ENCODE peak calls at places on chromosomes 6 and 20, in ten cellular contexts. V is HT-29; W is body of pancreas; B is stimulated activated CD4-positive, alpha-beta T cell treated with anti-CD3 and anti-CD28 coated beads, Interleukin-15, amount 100 ng/mL, for 24 hours; Q is HL-60; G is HEK293T; L is fibroblast of lung; F is EL; T is AG08396; K is GM06990. A is an unnamed sample.
A peak's percentile ranks its signal among the peaks of the same experiment; 100 is the strongest.

GRCh38 chr6:38137609-38138008 is 318.1 kb downstream of the ZFAND3 start:
- DNase-seq in B (no peak), F (no peak), K (no peak), Q (no peak), T (no peak), G (no peak), V (no peak), L (no peak), W (no peak), A (peak; percentile 45)

GRCh38 chr6:32937230-32937633 is 3.6 kb downstream of the HLA-DMB start:
- DNase-seq in B (no peak), F (no peak), G (no peak), L (no peak), T (no peak), W (no peak), V (no peak), Q (peak; percentile 82), K (no peak), A (no peak)

GRCh38 chr6:160513836-160514235 is 150.2 kb downstream of the LPA start:
- DNase-seq in L (peak; percentile 20), B (no peak), G (no peak), Q (no peak), T (no peak), K (no peak), F (no peak), V (no peak), W (no peak), A (no peak)

GRCh38 chr20:7723284-7723683 is 217.0 kb downstream of the HAO1 start:
- DNase-seq in K (no peak), F (no peak), G (no peak), B (no peak), V (no peak), T (peak; percentile 11), Q (no peak), W (no peak), L (peak; percentile 52), A (no peak)

GRCh38 chr20:24018796-24019195 is 30.2 kb upstream of the GGTLC1 start:
- DNase-seq in W (no peak), L (no peak), V (no peak), F (no peak), Q (no peak), T (no peak), G (no peak), K (no peak), B (no peak), A (peak; percentile 56)

GRCh38 chr6:134902074-134902861 is 47.6 kb downstream of the ALDH8A1 start:
- DNase-seq in F (no peak), W (no peak), G (no peak), B (no peak), K (no peak), V (no peak), Q (no peak), L (no peak), T (no peak), A (no peak)

GRCh38 chr20:32855387-32855786 is 3.3 kb upstream of the EFCAB8 start:
- DNase-seq in V (no peak), F (no peak), L (no peak), K (no peak), G (no peak), T (no peak), Q (no peak), W (no peak), B (no peak), A (no peak)

GRCh38 chr6:156867121-156867520 is 89.9 kb downstream of the ARID1B start:
- DNase-seq in W (no peak), B (no peak), V (no peak), F (no peak), G (no peak), L (no peak), T (no peak), K (no peak), Q (no peak), A (no peak)

GRCh38 chr6:116136933-116137340 is 11.0 kb upstream of the COL10A1 start:
- DNase-seq in V (no peak), F (no peak), Q (no peak), L (peak; percentile 56), G (no peak), K (no peak), W (no peak), B (no peak), T (no peak), A (no peak)

GRCh38 chr20:20603339-20603990 is 109.0 kb downstream of the RALGAPA2 start:
- DNase-seq in T (no peak), L (no peak), G (peak; percentile 42), Q (no peak), F (no peak), W (no peak), K (peak; percentile 70), B (no peak), V (no peak), A (no peak)

GRCh38 chr20:57432874-57433491 is 41.8 kb downstream of the RBM38 start:
- DNase-seq in V (peak; percentile 83), W (no peak), T (no peak), B (peak; percentile 78), G (no peak), K (peak; percentile 89), F (no peak), L (peak; percentile 12), Q (peak; percentile 92), A (no peak)

GRCh38 chr20:51700809-51701285 is 67.3 kb downstream of the ATP9A start:
- DNase-seq in V (peak; percentile 80), B (peak; percentile 19), Q (no peak), G (peak; percentile 59), W (peak; percentile 24), L (peak; percentile 39), T (peak; percentile 53), F (peak; percentile 47), K (no peak), A (no peak)

GRCh38 chr6:26180346-26180745 is 93.1 kb downstream of the HFE start:
- DNase-seq in W (no peak), G (no peak), V (no peak), T (no peak), K (no peak), Q (no peak), F (no peak), L (no peak), B (no peak), A (no peak)

GRCh38 chr6:38722727-38723334 is 7.7 kb downstream of the DNAH8 start:
- DNase-seq in L (no peak), W (no peak), Q (no peak), K (no peak), V (no peak), F (no peak), T (no peak), G (no peak), B (no peak), A (no peak)

GRCh38 chr6:150541587-150541986 is 58.1 kb upstream of the PLEKHG1 start:
- DNase-seq in G (no peak), W (peak; percentile 34), T (no peak), F (no peak), Q (no peak), B (no peak), K (no peak), L (no peak), V (no peak), A (no peak)

GRCh38 chr6:137233561-137234504 is 14.6 kb upstream of the IFNGR1 start:
- DNase-seq in Q (peak; percentile 82), G (no peak), T (peak; percentile 29), W (no peak), B (no peak), K (no peak), V (peak; percentile 91), L (peak; percentile 77), F (peak; percentile 87), A (no peak)

GRCh38 chr6:83908813-83909212 is 49.3 kb downstream of the CYB5R4 start:
- DNase-seq in G (no peak), T (no peak), W (no peak), L (peak; percentile 80), Q (no peak), K (no peak), B (no peak), F (peak; percentile 58), V (no peak), A (no peak)

GRCh38 chr20:37901280-37901666 is 1.7 kb upstream of the VSTM2L start:
- DNase-seq in K (no peak), B (no peak), T (no peak), L (no peak), F (no peak), G (no peak), V (no peak), W (no peak), Q (no peak), A (peak; percentile 73)

GRCh38 chr6:26065952-26066380 is 21.3 kb upstream of the HFE start:
- DNase-seq in G (peak; percentile 65), B (peak; percentile 57), F (peak; percentile 82), W (peak; percentile 83), K (peak; percentile 61), T (peak; percentile 77), Q (peak; percentile 47), L (peak; percentile 68), V (peak; percentile 95), A (peak; percentile 68)

GRCh38 chr6:48426636-48427035 is 315.6 kb upstream of the PTCHD4 start:
- DNase-seq in L (peak; percentile 93), V (no peak), G (no peak), K (no peak), Q (peak; percentile 0), W (no peak), T (peak; percentile 29), B (no peak), F (peak; percentile 91), A (no peak)

GRCh38 chr6:31471711-31472110 is 26.2 kb upstream of the MICB start:
- DNase-seq in W (no peak), F (no peak), B (no peak), K (no peak), V (no peak), L (no peak), T (no peak), G (no peak), Q (no peak), A (no peak)

GRCh38 chr20:63854069-63854765 is 7.1 kb upstream of the ABHD16B start:
- DNase-seq in W (no peak), B (no peak), V (peak; percentile 59), F (no peak), L (peak; percentile 37), G (no peak), T (no peak), Q (no peak), K (peak; percentile 62), A (peak; percentile 56)

A was measured in islet precursor cell.